ENCODE peak calls at places on chromosomes 2 and 18, in ten cellular contexts. One of them, this sample, is unnamed.

GRCh38 chr2:186575302-186575701 is 14.6 kb upstream of the ITGAV start:
- DNase-seq in heart left ventricle: peak
- DNase-seq in GM10248: no peak
- DNase-seq in nephron progenitor cell: no peak
- DNase-seq in fibroblast of lung: peak
- DNase-seq in WTC11: no peak
- DNase-seq in tibial nerve: no peak
- DNase-seq in glutamatergic neuron: no peak
- DNase-seq in CD4-positive, alpha-beta T cell: no peak
- DNase-seq in cardiac fibroblast: peak
- DNase-seq in this sample: no peak

GRCh38 chr2:173205375-173205774 is 129.7 kb downstream of the MAP3K20 start:
- DNase-seq in glutamatergic neuron: no peak
- DNase-seq in heart left ventricle: peak
- DNase-seq in CD4-positive, alpha-beta T cell: no peak
- DNase-seq in nephron progenitor cell: no peak
- DNase-seq in GM10248: no peak
- DNase-seq in tibial nerve: peak
- DNase-seq in WTC11: no peak
- DNase-seq in cardiac fibroblast: peak
- DNase-seq in fibroblast of lung: no peak
- DNase-seq in this sample: no peak

GRCh38 chr2:239780236-239780997 is 244.7 kb downstream of the NDUFA10 start:
- DNase-seq in fibroblast of lung: no peak
- DNase-seq in WTC11: no peak
- DNase-seq in glutamatergic neuron: no peak
- DNase-seq in nephron progenitor cell: no peak
- DNase-seq in tibial nerve: no peak
- DNase-seq in heart left ventricle: peak
- DNase-seq in CD4-positive, alpha-beta T cell: no peak
- DNase-seq in GM10248: no peak
- DNase-seq in cardiac fibroblast: no peak
- DNase-seq in this sample: peak

GRCh38 chr2:179745615-179746263 is 115.7 kb downstream of the ZNF385B start:
- DNase-seq in tibial nerve: no peak
- DNase-seq in glutamatergic neuron: no peak
- DNase-seq in heart left ventricle: no peak
- DNase-seq in GM10248: no peak
- DNase-seq in cardiac fibroblast: peak
- DNase-seq in nephron progenitor cell: no peak
- DNase-seq in fibroblast of lung: no peak
- DNase-seq in CD4-positive, alpha-beta T cell: no peak
- DNase-seq in WTC11: no peak
- DNase-seq in this sample: no peak

GRCh38 chr2:136214284-136214683 is 96.3 kb upstream of the CXCR4 start:
- DNase-seq in cardiac fibroblast: no peak
- DNase-seq in glutamatergic neuron: no peak
- DNase-seq in tibial nerve: no peak
- DNase-seq in nephron progenitor cell: no peak
- DNase-seq in heart left ventricle: no peak
- DNase-seq in GM10248: no peak
- DNase-seq in fibroblast of lung: no peak
- DNase-seq in WTC11: no peak
- DNase-seq in CD4-positive, alpha-beta T cell: no peak
- DNase-seq in this sample: no peak

GRCh38 chr18:55102508-55102907 is 143.2 kb upstream of the CCDC68 start:
- DNase-seq in nephron progenitor cell: no peak
- DNase-seq in fibroblast of lung: no peak
- DNase-seq in cardiac fibroblast: no peak
- DNase-seq in heart left ventricle: no peak
- DNase-seq in tibial nerve: no peak
- DNase-seq in CD4-positive, alpha-beta T cell: no peak
- DNase-seq in glutamatergic neuron: no peak
- DNase-seq in WTC11: no peak
- DNase-seq in GM10248: no peak
- DNase-seq in this sample: no peak

GRCh38 chr2:237695201-237695780 is 67.9 kb downstream of the LRRFIP1 start:
- DNase-seq in nephron progenitor cell: no peak
- DNase-seq in cardiac fibroblast: peak
- DNase-seq in CD4-positive, alpha-beta T cell: no peak
- DNase-seq in tibial nerve: no peak
- DNase-seq in glutamatergic neuron: no peak
- DNase-seq in fibroblast of lung: peak
- DNase-seq in heart left ventricle: peak
- DNase-seq in GM10248: no peak
- DNase-seq in WTC11: no peak
- DNase-seq in this sample: no peak

GRCh38 chr2:117814417-117815264 is at the start of gene DDX18:
- DNase-seq in glutamatergic neuron: peak
- DNase-seq in CD4-positive, alpha-beta T cell: peak
- DNase-seq in WTC11: peak
- DNase-seq in fibroblast of lung: peak
- DNase-seq in cardiac fibroblast: peak
- DNase-seq in GM10248: peak
- DNase-seq in heart left ventricle: peak
- DNase-seq in tibial nerve: peak
- DNase-seq in nephron progenitor cell: peak
- DNase-seq in this sample: peak

GRCh38 chr18:21598726-21599584 is 1.5 kb downstream of the ESCO1 start:
- DNase-seq in fibroblast of lung: no peak
- DNase-seq in tibial nerve: no peak
- DNase-seq in nephron progenitor cell: peak
- DNase-seq in cardiac fibroblast: peak
- DNase-seq in glutamatergic neuron: no peak
- DNase-seq in heart left ventricle: no peak
- DNase-seq in WTC11: no peak
- DNase-seq in CD4-positive, alpha-beta T cell: no peak
- DNase-seq in GM10248: no peak
- DNase-seq in this sample: no peak

GRCh38 chr2:9336209-9336533 is 87.2 kb downstream of the ITGB1BP1 start:
- DNase-seq in cardiac fibroblast: peak
- DNase-seq in CD4-positive, alpha-beta T cell: no peak
- DNase-seq in tibial nerve: no peak
- DNase-seq in glutamatergic neuron: no peak
- DNase-seq in fibroblast of lung: peak
- DNase-seq in GM10248: peak
- DNase-seq in heart left ventricle: no peak
- DNase-seq in WTC11: no peak
- DNase-seq in nephron progenitor cell: no peak
- DNase-seq in this sample: no peak

GRCh38 chr2:150742094-150742493 is 254.6 kb upstream of the RND3 start:
- DNase-seq in nephron progenitor cell: no peak
- DNase-seq in GM10248: no peak
- DNase-seq in cardiac fibroblast: no peak
- DNase-seq in WTC11: no peak
- DNase-seq in glutamatergic neuron: no peak
- DNase-seq in CD4-positive, alpha-beta T cell: no peak
- DNase-seq in tibial nerve: no peak
- DNase-seq in fibroblast of lung: no peak
- DNase-seq in heart left ventricle: no peak
- DNase-seq in this sample: no peak

GRCh38 chr18:58125183-58125582 is 81.2 kb downstream of the NEDD4L start:
- DNase-seq in cardiac fibroblast: no peak
- DNase-seq in nephron progenitor cell: no peak
- DNase-seq in glutamatergic neuron: no peak
- DNase-seq in WTC11: no peak
- DNase-seq in fibroblast of lung: peak
- DNase-seq in tibial nerve: no peak
- DNase-seq in GM10248: no peak
- DNase-seq in CD4-positive, alpha-beta T cell: no peak
- DNase-seq in heart left ventricle: no peak
- DNase-seq in this sample: no peak

GRCh38 chr2:163734911-163735691 is 707 bp downstream of the FIGN start:
- DNase-seq in heart left ventricle: no peak
- DNase-seq in glutamatergic neuron: no peak
- DNase-seq in WTC11: no peak
- DNase-seq in tibial nerve: no peak
- DNase-seq in nephron progenitor cell: no peak
- DNase-seq in GM10248: no peak
- DNase-seq in fibroblast of lung: peak
- DNase-seq in CD4-positive, alpha-beta T cell: no peak
- DNase-seq in cardiac fibroblast: no peak
- DNase-seq in this sample: no peak

GRCh38 chr2:64952896-64953482 is 36.2 kb upstream of the SLC1A4 start:
- DNase-seq in nephron progenitor cell: no peak
- DNase-seq in tibial nerve: no peak
- DNase-seq in CD4-positive, alpha-beta T cell: no peak
- DNase-seq in heart left ventricle: no peak
- DNase-seq in cardiac fibroblast: peak
- DNase-seq in fibroblast of lung: peak
- DNase-seq in WTC11: no peak
- DNase-seq in glutamatergic neuron: no peak
- DNase-seq in GM10248: no peak
- DNase-seq in this sample: no peak

GRCh38 chr2:206368484-206368883 is 74.8 kb upstream of the ADAM23 start:
- DNase-seq in tibial nerve: no peak
- DNase-seq in CD4-positive, alpha-beta T cell: no peak
- DNase-seq in heart left ventricle: no peak
- DNase-seq in fibroblast of lung: no peak
- DNase-seq in glutamatergic neuron: no peak
- DNase-seq in GM10248: no peak
- DNase-seq in nephron progenitor cell: no peak
- DNase-seq in cardiac fibroblast: no peak
- DNase-seq in WTC11: no peak
- DNase-seq in this sample: no peak

GRCh38 chr2:241564596-241565411 is 6.3 kb downstream of the BOK start:
- DNase-seq in cardiac fibroblast: no peak
- DNase-seq in glutamatergic neuron: no peak
- DNase-seq in GM10248: no peak
- DNase-seq in WTC11: no peak
- DNase-seq in heart left ventricle: no peak
- DNase-seq in tibial nerve: no peak
- DNase-seq in nephron progenitor cell: peak
- DNase-seq in CD4-positive, alpha-beta T cell: no peak
- DNase-seq in fibroblast of lung: no peak
- DNase-seq in this sample: no peak

GRCh38 chr18:35161934-35162333 is 78.9 kb upstream of the ZNF397 start:
- DNase-seq in tibial nerve: no peak
- DNase-seq in nephron progenitor cell: no peak
- DNase-seq in glutamatergic neuron: no peak
- DNase-seq in CD4-positive, alpha-beta T cell: no peak
- DNase-seq in cardiac fibroblast: no peak
- DNase-seq in heart left ventricle: no peak
- DNase-seq in GM10248: no peak
- DNase-seq in fibroblast of lung: no peak
- DNase-seq in WTC11: no peak
- DNase-seq in this sample: no peak
- TF ChIP-seq CTCF in tibial nerve: no peak
- TF ChIP-seq CTCF in nephron progenitor cell: no peak
- TF ChIP-seq CTCF in glutamatergic neuron: no peak
- TF ChIP-seq CTCF in CD4-positive, alpha-beta T cell: no peak
- TF ChIP-seq CTCF in cardiac fibroblast: no peak
- TF ChIP-seq CTCF in heart left ventricle: no peak
- TF ChIP-seq CTCF in GM10248: no peak
- TF ChIP-seq CTCF in fibroblast of lung: no peak
- TF ChIP-seq CTCF in WTC11: no peak
- TF ChIP-seq CTCF in this sample: no peak

GRCh38 chr2:153786016-153786415 is 85.7 kb upstream of the GALNT13 start:
- DNase-seq in CD4-positive, alpha-beta T cell: no peak
- DNase-seq in GM10248: no peak
- DNase-seq in nephron progenitor cell: no peak
- DNase-seq in tibial nerve: no peak
- DNase-seq in WTC11: no peak
- DNase-seq in heart left ventricle: no peak
- DNase-seq in glutamatergic neuron: no peak
- DNase-seq in fibroblast of lung: no peak
- DNase-seq in cardiac fibroblast: no peak
- DNase-seq in this sample: no peak

DNA sequence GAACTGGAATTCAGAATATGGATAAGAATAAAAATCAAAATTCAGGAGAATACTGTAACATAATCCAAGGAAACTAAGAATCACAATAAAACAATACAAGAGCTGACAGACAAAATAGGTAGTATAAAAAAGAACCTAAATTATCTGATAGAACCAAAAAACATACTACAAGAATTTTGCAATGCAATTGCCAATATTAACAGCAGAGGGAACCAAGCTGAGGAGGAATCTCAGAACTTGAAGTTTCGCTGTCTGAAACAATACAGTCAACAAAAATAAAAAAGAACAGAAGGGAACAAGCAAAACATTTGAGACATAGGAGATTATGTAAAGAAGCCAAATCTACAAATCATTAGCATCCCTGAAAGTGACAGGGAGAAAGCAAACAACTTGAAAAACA is 84.1 kb upstream of the GALNT13 start:
- DNase-seq in GM10248: no peak
- DNase-seq in glutamatergic neuron: no peak
- DNase-seq in heart left ventricle: no peak
- DNase-seq in WTC11: no peak
- DNase-seq in fibroblast of lung: no peak
- DNase-seq in tibial nerve: no peak
- DNase-seq in cardiac fibroblast: no peak
- DNase-seq in CD4-positive, alpha-beta T cell: no peak
- DNase-seq in nephron progenitor cell: no peak
- DNase-seq in this sample: no peak
- TF ChIP-seq CTCF in GM10248: no peak
- TF ChIP-seq CTCF in glutamatergic neuron: no peak
- TF ChIP-seq CTCF in heart left ventricle: no peak
- TF ChIP-seq CTCF in WTC11: peak
- TF ChIP-seq CTCF in fibroblast of lung: no peak
- TF ChIP-seq CTCF in tibial nerve: no peak
- TF ChIP-seq CTCF in cardiac fibroblast: no peak
- TF ChIP-seq CTCF in CD4-positive, alpha-beta T cell: no peak
- TF ChIP-seq CTCF in nephron progenitor cell: no peak
- TF ChIP-seq CTCF in this sample: peak

GRCh38 chr2:213806125-213806726 is 522.0 kb downstream of the SPAG16 start:
- DNase-seq in GM10248: no peak
- DNase-seq in CD4-positive, alpha-beta T cell: no peak
- DNase-seq in WTC11: no peak
- DNase-seq in heart left ventricle: no peak
- DNase-seq in fibroblast of lung: peak
- DNase-seq in cardiac fibroblast: peak
- DNase-seq in nephron progenitor cell: no peak
- DNase-seq in glutamatergic neuron: no peak
- DNase-seq in tibial nerve: no peak
- DNase-seq in this sample: no peak
- TF ChIP-seq CTCF in GM10248: peak
- TF ChIP-seq CTCF in CD4-positive, alpha-beta T cell: peak
- TF ChIP-seq CTCF in WTC11: no peak
- TF ChIP-seq CTCF in heart left ventricle: peak
- TF ChIP-seq CTCF in fibroblast of lung: peak
- TF ChIP-seq CTCF in cardiac fibroblast: peak
- TF ChIP-seq CTCF in nephron progenitor cell: peak
- TF ChIP-seq CTCF in glutamatergic neuron: peak
- TF ChIP-seq CTCF in tibial nerve: peak
- TF ChIP-seq CTCF in this sample: peak

DNA sequence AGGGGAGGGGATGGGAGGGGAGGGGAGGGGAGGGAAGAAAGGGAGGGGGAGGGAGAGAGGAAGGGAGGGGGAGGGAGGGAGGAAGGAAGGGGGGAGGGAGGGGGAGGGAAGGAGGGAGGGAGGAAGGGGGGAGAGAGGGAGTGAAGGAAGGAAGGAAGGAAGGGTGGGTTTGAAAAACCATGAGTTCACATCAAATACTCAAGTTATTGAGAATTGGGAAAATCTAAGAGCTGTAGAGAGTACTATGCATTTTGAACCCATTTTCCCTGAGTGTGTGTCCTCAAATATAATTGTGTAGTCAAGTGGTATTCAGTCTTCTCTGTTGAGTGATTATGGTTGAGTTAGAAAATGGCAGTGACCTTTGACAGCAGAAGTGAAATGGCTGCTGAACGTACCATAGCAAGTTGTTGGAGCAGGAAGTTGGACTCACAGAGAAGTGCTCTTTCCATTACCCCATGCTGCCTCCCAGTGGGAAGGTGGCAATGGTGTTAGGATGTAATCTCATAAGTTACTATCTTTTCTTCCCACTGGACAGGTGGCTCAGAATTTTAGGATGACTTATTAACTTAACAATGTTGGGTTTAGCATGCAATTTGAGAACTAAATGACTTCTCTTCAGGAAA is 214.6 kb downstream of the SETBP1 start:
- DNase-seq in glutamatergic neuron: no peak
- DNase-seq in tibial nerve: no peak
- DNase-seq in cardiac fibroblast: peak
- DNase-seq in WTC11: no peak
- DNase-seq in CD4-positive, alpha-beta T cell: no peak
- DNase-seq in nephron progenitor cell: no peak
- DNase-seq in fibroblast of lung: peak
- DNase-seq in heart left ventricle: peak
- DNase-seq in GM10248: peak
- DNase-seq in this sample: no peak
- TF ChIP-seq CTCF in glutamatergic neuron: no peak
- TF ChIP-seq CTCF in tibial nerve: peak
- TF ChIP-seq CTCF in cardiac fibroblast: peak
- TF ChIP-seq CTCF in WTC11: no peak
- TF ChIP-seq CTCF in CD4-positive, alpha-beta T cell: no peak
- TF ChIP-seq CTCF in nephron progenitor cell: no peak
- TF ChIP-seq CTCF in fibroblast of lung: peak
- TF ChIP-seq CTCF in heart left ventricle: peak
- TF ChIP-seq CTCF in GM10248: peak
- TF ChIP-seq CTCF in this sample: peak